ENCODE peak calls at places on chromosomes 3 and 15, in four cellular contexts. A is lower leg skin, J is heart left ventricle, D is nephron progenitor cell. Z is an unnamed sample.

GRCh38 chr3:190614466-190615384 is 100.8 kb downstream of the IL1RAP start:
- DNase-seq in D (no peak), A (no peak), J (no peak), Z (no peak)

GRCh38 chr15:60363903-60364302 is 33.9 kb downstream of the ANXA2 start:
- DNase-seq in A (no peak), J (no peak), D (no peak), Z (no peak)

GRCh38 chr3:150255416-150255815 is 152.7 kb upstream of the TSC22D2 start:
- DNase-seq in A (no peak), J (peak; percentile 66), D (no peak), Z (no peak)

GRCh38 chr15:45457641-45458539 is 64.7 kb downstream of the SLC30A4 start:
- DNase-seq in D (peak; percentile 74), A (peak; percentile 90), J (peak; percentile 66), Z (peak; percentile 77)

GRCh38 chr15:47678047-47678446 is 39.3 kb upstream of the SEMA6D start:
- DNase-seq in J (no peak), D (no peak), A (no peak), Z (no peak)

GRCh38 chr15:50055333-50056278 is 63.4 kb downstream of the ATP8B4 start:
- DNase-seq in D (no peak), A (no peak), J (peak; percentile 27), Z (no peak)

GRCh38 chr3:52848617-52849016 is 13.8 kb upstream of the MUSTN1 start:
- DNase-seq in D (no peak), J (no peak), A (no peak), Z (no peak)

GRCh38 chr3:103965764-103966163 is 1400.9 kb upstream of the ALCAM start:
- DNase-seq in J (no peak), D (peak; percentile 4), A (no peak), Z (no peak)

GRCh38 chr3:5001805-5002173 is 22.6 kb downstream of the BHLHE40 start:
- DNase-seq in J (no peak), D (no peak), A (no peak), Z (no peak)

GRCh38 chr3:119240101-119240581 is 537 bp downstream of the B4GALT4 start:
- DNase-seq in A (no peak), D (peak; percentile 59), J (peak; percentile 45), Z (peak; percentile 24)

GRCh38 chr3:50503504-50503903 is at the start of gene CACNA2D2:
- DNase-seq in J (peak; percentile 60), D (peak; percentile 83), A (peak; percentile 91), Z (peak; percentile 61)

GRCh38 chr3:38029400-38030125 is at the start of gene PLCD1:
- DNase-seq in D (peak; percentile 83), J (peak; percentile 86), A (peak; percentile 97), Z (peak; percentile 63)

GRCh38 chr3:152258448-152259302 is 10.1 kb upstream of the MBNL1 start:
- DNase-seq in A (peak; percentile 93), J (peak; percentile 30), D (no peak), Z (no peak)

GRCh38 chr15:89677381-89677780 is 1.8 kb downstream of the PLIN1 start:
- DNase-seq in D (no peak), J (no peak), A (no peak), Z (no peak)

GRCh38 chr3:71052725-71053124 is 530.8 kb downstream of the FOXP1 start:
- DNase-seq in D (no peak), J (no peak), A (no peak), Z (no peak)

GRCh38 chr15:44718927-44719292 is 7.6 kb downstream of the B2M start:
- DNase-seq in A (no peak), J (no peak), D (no peak), Z (no peak)

GRCh38 chr3:17258823-17259436 is 374.2 kb downstream of the PLCL2 start:
- DNase-seq in D (peak; percentile 4), J (no peak), A (no peak), Z (no peak)

GRCh38 chr3:149813367-149814281 is 609 bp downstream of the RNF13 start:
- DNase-seq in A (no peak), D (peak; percentile 46), J (no peak), Z (peak; percentile 11)

GRCh38 chr3:114827495-114827894 is 319.6 kb downstream of the ZBTB20 start:
- DNase-seq in D (no peak), A (no peak), J (no peak), Z (no peak)

GRCh38 chr3:136070334-136070733 is 104.8 kb downstream of the PPP2R3A start:
- DNase-seq in A (no peak), D (no peak), J (no peak), Z (no peak)

GRCh38 chr3:99325407-99325806 is 313.0 kb upstream of the COL8A1 start:
- DNase-seq in D (no peak), J (no peak), A (no peak), Z (no peak)

GRCh38 chr15:31504462-31504839 is 177.8 kb downstream of the KLF13 start:
- DNase-seq in D (no peak), J (no peak), A (no peak), Z (no peak)

GRCh38 chr3:73144828-73145227 is 83.4 kb downstream of the EBLN2 start:
- DNase-seq in D (no peak), J (no peak), A (no peak), Z (no peak)

GRCh38 chr3:11159421-11159904 is 5.2 kb downstream of the HRH1 start:
- DNase-seq in A (no peak), J (no peak), D (no peak), Z (no peak)

GRCh38 chr3:108489776-108490175 is 20.6 kb downstream of the MYH15 start:
- DNase-seq in D (peak; percentile 32), J (no peak), A (no peak), Z (no peak)

GRCh38 chr15:35673093-35673573 is 127.2 kb upstream of the DPH6 start:
- DNase-seq in A (no peak), J (peak; percentile 35), D (no peak), Z (no peak)

GRCh38 chr3:155254445-155254844 is 39.0 kb downstream of the STRIT1 start:
- DNase-seq in D (no peak), J (no peak), A (no peak), Z (no peak)

GRCh38 chr15:74319138-74319460 is 48.3 kb downstream of the CYP11A1 start:
- DNase-seq in D (no peak), J (no peak), A (no peak), Z (no peak)

GRCh38 chr3:189049458-189050231 is 122.1 kb upstream of the TPRG1 start:
- DNase-seq in J (no peak), A (no peak), D (no peak), Z (no peak)

GRCh38 chr3:55090310-55090709 is 162.5 kb upstream of the LRTM1 start:
- DNase-seq in J (no peak), D (no peak), A (no peak), Z (no peak)

GRCh38 chr15:85832389-85832788 is 37.7 kb upstream of the KLHL25 start:
- DNase-seq in A (no peak), D (no peak), J (no peak), Z (no peak)

GRCh38 chr15:49855917-49856637 is 235.2 kb downstream of the DTWD1 start:
- DNase-seq in A (no peak), J (no peak), D (no peak), Z (no peak)

GRCh38 chr3:48518755-48519154 is 14.8 kb upstream of the SHISA5 start:
- DNase-seq in D (no peak), A (no peak), J (no peak), Z (no peak)

GRCh38 chr3:170200992-170201391 is 19.5 kb upstream of the PHC3 start:
- DNase-seq in D (no peak), J (no peak), A (no peak), Z (no peak)

GRCh38 chr3:27141668-27142067 is 227.5 kb downstream of the NEK10 start:
- DNase-seq in J (no peak), D (no peak), A (no peak), Z (no peak)
- TF ChIP-seq CTCF in J (no peak), D (no peak), A (no peak), Z (peak; percentile 15)

GRCh38 chr3:25592510-25592968 is 72.2 kb downstream of the TOP2B start:
- DNase-seq in D (no peak), J (peak; percentile 53), A (no peak), Z (no peak)
- TF ChIP-seq CTCF in D (peak; percentile 8), J (peak; percentile 24), A (no peak), Z (peak; percentile 36)

GRCh38 chr15:84638103-84638502 is 16.0 kb downstream of the WDR73 start:
- DNase-seq in A (no peak), D (no peak), J (no peak), Z (no peak)

GRCh38 chr15:84629033-84629432 is 25.1 kb downstream of the WDR73 start:
- DNase-seq in J (no peak), D (no peak), A (no peak), Z (no peak)

GRCh38 chr15:84634228-84634837 is 19.8 kb downstream of the WDR73 start:
- DNase-seq in A (no peak), J (no peak), D (no peak), Z (no peak)

GRCh38 chr15:84631706-84632272 is 22.3 kb downstream of the WDR73 start:
- DNase-seq in J (no peak), A (no peak), D (no peak), Z (no peak)

GRCh38 chr15:84633311-84634227 is 20.5 kb downstream of the WDR73 start:
- DNase-seq in A (peak; percentile 94), D (peak; percentile 72), J (peak; percentile 69), Z (peak; percentile 43)
- TF ChIP-seq CTCF in A (no peak), D (no peak), J (no peak), Z (no peak)

GRCh38 chr3:172320468-172320867 is 127.8 kb downstream of the GHSR start:
- DNase-seq in D (no peak), J (no peak), A (no peak), Z (no peak)

GRCh38 chr3:172323894-172324590 is 124.2 kb downstream of the GHSR start:
- DNase-seq in D (no peak), A (peak; percentile 25), J (no peak), Z (no peak)

GRCh38 chr3:172319653-172320052 is 128.6 kb downstream of the GHSR start:
- DNase-seq in D (no peak), J (no peak), A (no peak), Z (no peak)

GRCh38 chr3:172317984-172318383 is 130.3 kb downstream of the GHSR start:
- DNase-seq in J (peak; percentile 71), D (peak; percentile 55), A (no peak), Z (no peak)

GRCh38 chr3:172321035-172321434 is 127.2 kb downstream of the GHSR start:
- DNase-seq in J (no peak), D (no peak), A (no peak), Z (no peak)
- TF ChIP-seq CTCF in J (no peak), D (no peak), A (no peak), Z (no peak)

DNA sequence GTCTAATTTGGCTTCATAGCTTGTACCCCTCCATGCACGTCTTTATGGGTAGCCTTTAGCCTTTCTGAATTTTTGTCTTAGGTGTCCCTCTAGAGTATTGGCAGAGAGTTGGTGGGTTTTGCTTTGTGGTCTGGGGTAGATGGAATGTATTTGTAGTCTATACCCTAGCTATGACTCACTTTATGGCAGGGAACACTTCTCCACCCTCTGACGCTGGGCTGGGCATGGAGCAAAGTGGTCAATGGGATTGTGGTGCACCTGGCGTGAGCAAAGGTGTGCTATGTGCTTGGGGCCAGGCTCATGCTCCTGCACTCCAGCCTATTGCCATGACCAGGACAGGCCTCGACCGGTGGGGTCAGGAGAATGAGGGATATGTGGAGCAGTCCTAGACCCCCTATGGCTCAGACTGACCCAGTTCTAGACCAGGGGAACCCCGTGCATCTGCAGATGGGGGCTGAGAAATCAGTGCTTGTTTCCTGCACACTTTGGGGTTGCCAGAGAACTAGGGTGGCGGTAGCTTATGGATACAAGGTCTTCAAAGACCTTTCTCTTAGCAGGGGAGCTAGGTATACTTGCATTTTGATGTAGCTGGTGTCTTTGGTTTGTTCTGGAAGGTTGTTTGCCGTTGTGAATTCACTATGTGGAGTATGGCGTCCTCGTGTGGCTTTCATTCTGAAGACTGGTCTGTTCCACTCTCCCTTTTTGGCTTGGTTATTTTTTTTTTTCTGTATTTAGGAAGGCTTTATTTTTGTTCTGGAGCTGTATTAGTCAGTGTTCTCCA is 49.4 kb upstream of the RPL32 start:
- DNase-seq in J (no peak), D (no peak), A (no peak), Z (no peak)
- TF ChIP-seq CTCF in J (no peak), D (no peak), A (no peak), Z (no peak)